ENCODE peak calls at places on chromosomes 6 and 20, in six cellular contexts. R is GM23248; M is posterior vena cava; O is upper lobe of right lung; Y is naive thymus-derived CD8-positive, alpha-beta T cell; V is NCI-H1048. A is an unnamed sample.

GRCh38 chr6:150253489-150253888 is 110.6 kb downstream of the PPP1R14C start:
- DNase-seq in R (no peak), M (no peak), O (no peak), Y (no peak), V (no peak), A (no peak)

GRCh38 chr6:72704979-72705378 is 83.1 kb downstream of the KCNQ5 start:
- DNase-seq in R (peak), M (no peak), O (no peak), Y (no peak), V (no peak), A (no peak)

GRCh38 chr6:24537082-24537699 is 42.4 kb downstream of the ALDH5A1 start:
- DNase-seq in R (no peak), M (no peak), O (no peak), Y (no peak), V (no peak), A (no peak)

GRCh38 chr6:35476004-35476403 is 7.8 kb downstream of the RPL10A start:
- DNase-seq in R (no peak), M (no peak), O (no peak), Y (no peak), V (no peak), A (no peak)

GRCh38 chr6:7673063-7673536 is 52.8 kb upstream of the BMP6 start:
- DNase-seq in R (peak), M (no peak), O (peak), Y (no peak), V (no peak), A (no peak)

GRCh38 chr20:37803476-37804307 is 99.2 kb upstream of the VSTM2L start:
- DNase-seq in R (no peak), M (no peak), O (no peak), Y (no peak), V (no peak), A (no peak)

GRCh38 chr6:43703512-43704429 is 16.2 kb upstream of the MRPS18A start:
- DNase-seq in R (no peak), M (peak), O (no peak), Y (no peak), V (no peak), A (no peak)

GRCh38 chr6:10409766-10410209 is 5.1 kb downstream of the TFAP2A start:
- DNase-seq in R (no peak), M (no peak), O (no peak), Y (no peak), V (no peak), A (no peak)

GRCh38 chr20:58875111-58875510 is 22.6 kb downstream of the GNAS start:
- DNase-seq in R (no peak), M (no peak), O (no peak), Y (no peak), V (no peak), A (no peak)

GRCh38 chr6:160069050-160069454 is 52.6 kb upstream of the SLC22A1 start:
- DNase-seq in R (no peak), M (no peak), O (no peak), Y (peak), V (no peak), A (no peak)

GRCh38 chr6:121354764-121355163 is 20.5 kb upstream of the TBC1D32 start:
- DNase-seq in R (peak), M (no peak), O (no peak), Y (no peak), V (no peak), A (no peak)

GRCh38 chr20:4111440-4112411 is 96.4 kb upstream of the RNF24 start:
- DNase-seq in R (no peak), M (no peak), O (no peak), Y (no peak), V (no peak), A (no peak)

GRCh38 chr6:170210026-170210390 is 80.9 kb downstream of the DLL1 start:
- DNase-seq in R (no peak), M (peak), O (peak), Y (no peak), V (no peak), A (peak)

GRCh38 chr6:118896339-118897136 is 2.6 kb downstream of the ASF1A start:
- DNase-seq in R (peak), M (no peak), O (no peak), Y (peak), V (peak), A (no peak)

A was measured in cardiac septum.